ENCODE peak calls at places on chromosomes 4 and X, in ten cellular contexts. R is GM23248, J is COR-L47, X is SW480, P is tibial nerve, T is RCC 7860, S is EH, V is left ventricle myocardium superior, A is T-helper 2 cell, Y is fibroblast of the conjunctiva. H is an unnamed sample.

GRCh38 chr4:79160962-79161361 is 164.9 kb downstream of the NAA11 start:
- DNase-seq in Y (no peak), J (no peak), X (no peak), T (no peak), S (no peak), P (no peak), R (no peak), V (no peak), A (no peak), H (no peak)

GRCh38 chr4:155506761-155507160 is 130.0 kb upstream of the MAP9 start:
- DNase-seq in R (no peak), J (no peak), S (no peak), T (no peak), V (no peak), X (no peak), A (no peak), P (no peak), Y (no peak), H (no peak)

GRCh38 chr4:157271166-157271869 is 50.8 kb downstream of the GRIA2 start:
- DNase-seq in X (peak; percentile 2), A (no peak), T (peak; percentile 60), Y (no peak), J (no peak), P (no peak), R (no peak), V (no peak), S (peak; percentile 1), H (peak; percentile 88)

GRCh38 chrX:108001218-108001814 is 19.1 kb upstream of the TEX13B start:
- DNase-seq in S (peak; percentile 52), A (no peak), J (peak; percentile 56), X (peak; percentile 71), V (no peak), T (peak; percentile 18), P (no peak), Y (peak; percentile 28), R (peak; percentile 38), H (peak; percentile 37)

GRCh38 chrX:115367455-115367854 is 77.9 kb downstream of the LUZP4 start:
- DNase-seq in P (no peak), A (no peak), J (no peak), V (no peak), S (peak; percentile 44), R (peak; percentile 81), X (no peak), Y (no peak), T (peak; percentile 46), H (peak; percentile 92)

GRCh38 chrX:13681595-13681994 is 7.3 kb upstream of the RAB9A start:
- DNase-seq in A (no peak), V (no peak), X (no peak), Y (no peak), J (no peak), T (no peak), P (no peak), R (no peak), S (no peak), H (no peak)

GRCh38 chr4:121764702-121765367 is at the start of gene SMIM43:
- DNase-seq in V (no peak), S (peak; percentile 22), R (peak; percentile 51), P (no peak), J (no peak), A (no peak), Y (no peak), T (no peak), X (no peak), H (peak; percentile 8)

GRCh38 chr4:81038636-81039350 is 8.3 kb downstream of the BMP3 start:
- DNase-seq in T (no peak), A (no peak), V (no peak), X (no peak), Y (no peak), R (peak; percentile 8), J (no peak), P (no peak), S (no peak), H (no peak)

GRCh38 chrX:11678174-11678573 is 12.5 kb upstream of the ARHGAP6 start:
- DNase-seq in V (no peak), T (no peak), P (no peak), J (no peak), R (peak; percentile 4), S (no peak), Y (no peak), X (no peak), A (no peak), H (no peak)

H was measured in M059J.